ENCODE peak calls at places on chromosomes 1 and 21, in nine cellular contexts. One of them, this sample, is unnamed.

GRCh38 chr1:189851806-189852367 is 625.8 kb downstream of the BRINP3 start:
- DNase-seq in HT-29: no peak
- DNase-seq in HT1080: peak
- DNase-seq in EH: no peak
- DNase-seq in stimulated activated naive CD8-positive, alpha-beta T cell treated with anti-CD3 and anti-CD28 coated beads, Interleukin-15, amount 100 ng/mL, for 72 hours: no peak
- DNase-seq in central memory CD4-positive, alpha-beta T cell: no peak
- DNase-seq in cardiac septum: no peak
- DNase-seq in foreskin fibroblast: no peak
- DNase-seq in left kidney: peak
- DNase-seq in this sample: no peak

GRCh38 chr21:42809577-42810440 is 69.5 kb downstream of the WDR4 start:
- DNase-seq in HT-29: no peak
- DNase-seq in HT1080: no peak
- DNase-seq in EH: no peak
- DNase-seq in stimulated activated naive CD8-positive, alpha-beta T cell treated with anti-CD3 and anti-CD28 coated beads, Interleukin-15, amount 100 ng/mL, for 72 hours: no peak
- DNase-seq in central memory CD4-positive, alpha-beta T cell: no peak
- DNase-seq in cardiac septum: no peak
- DNase-seq in foreskin fibroblast: no peak
- DNase-seq in left kidney: no peak
- DNase-seq in this sample: no peak

GRCh38 chr21:34639882-34640788 is 25.2 kb upstream of the RCAN1 start:
- DNase-seq in HT-29: no peak
- DNase-seq in HT1080: peak
- DNase-seq in EH: peak
- DNase-seq in stimulated activated naive CD8-positive, alpha-beta T cell treated with anti-CD3 and anti-CD28 coated beads, Interleukin-15, amount 100 ng/mL, for 72 hours: peak
- DNase-seq in central memory CD4-positive, alpha-beta T cell: no peak
- DNase-seq in cardiac septum: no peak
- DNase-seq in foreskin fibroblast: no peak
- DNase-seq in left kidney: no peak
- DNase-seq in this sample: no peak

GRCh38 chr1:110697606-110698005 is 22.9 kb upstream of the KCNA3 start:
- DNase-seq in HT-29: no peak
- DNase-seq in HT1080: no peak
- DNase-seq in EH: no peak
- DNase-seq in stimulated activated naive CD8-positive, alpha-beta T cell treated with anti-CD3 and anti-CD28 coated beads, Interleukin-15, amount 100 ng/mL, for 72 hours: no peak
- DNase-seq in central memory CD4-positive, alpha-beta T cell: no peak
- DNase-seq in cardiac septum: no peak
- DNase-seq in foreskin fibroblast: no peak
- DNase-seq in left kidney: no peak
- DNase-seq in this sample: no peak

GRCh38 chr1:59266180-59266926 is 30.5 kb upstream of the FGGY start:
- DNase-seq in HT-29: no peak
- DNase-seq in HT1080: no peak
- DNase-seq in EH: no peak
- DNase-seq in stimulated activated naive CD8-positive, alpha-beta T cell treated with anti-CD3 and anti-CD28 coated beads, Interleukin-15, amount 100 ng/mL, for 72 hours: no peak
- DNase-seq in central memory CD4-positive, alpha-beta T cell: no peak
- DNase-seq in cardiac septum: no peak
- DNase-seq in foreskin fibroblast: no peak
- DNase-seq in left kidney: no peak
- DNase-seq in this sample: no peak

GRCh38 chr1:230268371-230269170 is 157.6 kb downstream of the PGBD5 start:
- DNase-seq in HT-29: peak
- DNase-seq in HT1080: peak
- DNase-seq in EH: peak
- DNase-seq in stimulated activated naive CD8-positive, alpha-beta T cell treated with anti-CD3 and anti-CD28 coated beads, Interleukin-15, amount 100 ng/mL, for 72 hours: no peak
- DNase-seq in central memory CD4-positive, alpha-beta T cell: no peak
- DNase-seq in cardiac septum: no peak
- DNase-seq in foreskin fibroblast: peak
- DNase-seq in left kidney: peak
- DNase-seq in this sample: no peak

GRCh38 chr1:8545078-8545477 is 227.2 kb downstream of the SLC45A1 start:
- DNase-seq in HT-29: no peak
- DNase-seq in HT1080: peak
- DNase-seq in EH: no peak
- DNase-seq in stimulated activated naive CD8-positive, alpha-beta T cell treated with anti-CD3 and anti-CD28 coated beads, Interleukin-15, amount 100 ng/mL, for 72 hours: no peak
- DNase-seq in central memory CD4-positive, alpha-beta T cell: no peak
- DNase-seq in cardiac septum: no peak
- DNase-seq in foreskin fibroblast: no peak
- DNase-seq in left kidney: no peak
- DNase-seq in this sample: no peak

GRCh38 chr1:41358152-41358937 is 2.9 kb upstream of the FOXO6 start:
- DNase-seq in HT-29: no peak
- DNase-seq in HT1080: no peak
- DNase-seq in EH: no peak
- DNase-seq in stimulated activated naive CD8-positive, alpha-beta T cell treated with anti-CD3 and anti-CD28 coated beads, Interleukin-15, amount 100 ng/mL, for 72 hours: no peak
- DNase-seq in central memory CD4-positive, alpha-beta T cell: no peak
- DNase-seq in cardiac septum: peak
- DNase-seq in foreskin fibroblast: no peak
- DNase-seq in left kidney: peak
- DNase-seq in this sample: no peak

GRCh38 chr1:84379781-84380180 is 18.5 kb upstream of the DNASE2B start:
- DNase-seq in HT-29: no peak
- DNase-seq in HT1080: no peak
- DNase-seq in EH: no peak
- DNase-seq in stimulated activated naive CD8-positive, alpha-beta T cell treated with anti-CD3 and anti-CD28 coated beads, Interleukin-15, amount 100 ng/mL, for 72 hours: no peak
- DNase-seq in central memory CD4-positive, alpha-beta T cell: no peak
- DNase-seq in cardiac septum: no peak
- DNase-seq in foreskin fibroblast: no peak
- DNase-seq in left kidney: no peak
- DNase-seq in this sample: no peak

GRCh38 chr1:22711591-22712501 is 1.2 kb downstream of the EPHB2 start:
- DNase-seq in HT-29: no peak
- DNase-seq in HT1080: peak
- DNase-seq in EH: no peak
- DNase-seq in stimulated activated naive CD8-positive, alpha-beta T cell treated with anti-CD3 and anti-CD28 coated beads, Interleukin-15, amount 100 ng/mL, for 72 hours: peak
- DNase-seq in central memory CD4-positive, alpha-beta T cell: no peak
- DNase-seq in cardiac septum: no peak
- DNase-seq in foreskin fibroblast: no peak
- DNase-seq in left kidney: peak
- DNase-seq in this sample: no peak

GRCh38 chr21:30831194-30831765 is 1.7 kb upstream of the KRTAP7-1 start:
- DNase-seq in HT-29: peak
- DNase-seq in HT1080: peak
- DNase-seq in EH: no peak
- DNase-seq in stimulated activated naive CD8-positive, alpha-beta T cell treated with anti-CD3 and anti-CD28 coated beads, Interleukin-15, amount 100 ng/mL, for 72 hours: peak
- DNase-seq in central memory CD4-positive, alpha-beta T cell: peak
- DNase-seq in cardiac septum: no peak
- DNase-seq in foreskin fibroblast: no peak
- DNase-seq in left kidney: peak
- DNase-seq in this sample: no peak

GRCh38 chr1:25763493-25763892 is 36.5 kb upstream of the SELENON start:
- DNase-seq in HT-29: no peak
- DNase-seq in HT1080: no peak
- DNase-seq in EH: no peak
- DNase-seq in stimulated activated naive CD8-positive, alpha-beta T cell treated with anti-CD3 and anti-CD28 coated beads, Interleukin-15, amount 100 ng/mL, for 72 hours: no peak
- DNase-seq in central memory CD4-positive, alpha-beta T cell: no peak
- DNase-seq in cardiac septum: no peak
- DNase-seq in foreskin fibroblast: no peak
- DNase-seq in left kidney: no peak
- DNase-seq in this sample: no peak

GRCh38 chr1:16986596-16987361 is 6.4 kb upstream of the MFAP2 start:
- DNase-seq in HT-29: no peak
- DNase-seq in HT1080: no peak
- DNase-seq in EH: no peak
- DNase-seq in stimulated activated naive CD8-positive, alpha-beta T cell treated with anti-CD3 and anti-CD28 coated beads, Interleukin-15, amount 100 ng/mL, for 72 hours: no peak
- DNase-seq in central memory CD4-positive, alpha-beta T cell: no peak
- DNase-seq in cardiac septum: no peak
- DNase-seq in foreskin fibroblast: no peak
- DNase-seq in left kidney: peak
- DNase-seq in this sample: no peak

GRCh38 chr21:35280221-35280620 is 231.1 kb upstream of the RUNX1 start:
- DNase-seq in HT-29: no peak
- DNase-seq in HT1080: no peak
- DNase-seq in EH: no peak
- DNase-seq in stimulated activated naive CD8-positive, alpha-beta T cell treated with anti-CD3 and anti-CD28 coated beads, Interleukin-15, amount 100 ng/mL, for 72 hours: no peak
- DNase-seq in central memory CD4-positive, alpha-beta T cell: no peak
- DNase-seq in cardiac septum: no peak
- DNase-seq in foreskin fibroblast: no peak
- DNase-seq in left kidney: no peak
- DNase-seq in this sample: no peak

GRCh38 chr1:97870574-97870973 is 50.3 kb downstream of the DPYD start:
- DNase-seq in HT-29: no peak
- DNase-seq in HT1080: no peak
- DNase-seq in EH: no peak
- DNase-seq in stimulated activated naive CD8-positive, alpha-beta T cell treated with anti-CD3 and anti-CD28 coated beads, Interleukin-15, amount 100 ng/mL, for 72 hours: no peak
- DNase-seq in central memory CD4-positive, alpha-beta T cell: no peak
- DNase-seq in cardiac septum: no peak
- DNase-seq in foreskin fibroblast: no peak
- DNase-seq in left kidney: no peak
- DNase-seq in this sample: no peak

GRCh38 chr1:201944639-201945038 is 1.7 kb downstream of the LMOD1 start:
- DNase-seq in HT-29: no peak
- DNase-seq in HT1080: no peak
- DNase-seq in EH: no peak
- DNase-seq in stimulated activated naive CD8-positive, alpha-beta T cell treated with anti-CD3 and anti-CD28 coated beads, Interleukin-15, amount 100 ng/mL, for 72 hours: no peak
- DNase-seq in central memory CD4-positive, alpha-beta T cell: no peak
- DNase-seq in cardiac septum: no peak
- DNase-seq in foreskin fibroblast: no peak
- DNase-seq in left kidney: no peak
- DNase-seq in this sample: no peak

GRCh38 chr1:113630340-113631327 is 128.7 kb downstream of the PHTF1 start:
- DNase-seq in HT-29: no peak
- DNase-seq in HT1080: no peak
- DNase-seq in EH: no peak
- DNase-seq in stimulated activated naive CD8-positive, alpha-beta T cell treated with anti-CD3 and anti-CD28 coated beads, Interleukin-15, amount 100 ng/mL, for 72 hours: no peak
- DNase-seq in central memory CD4-positive, alpha-beta T cell: no peak
- DNase-seq in cardiac septum: no peak
- DNase-seq in foreskin fibroblast: no peak
- DNase-seq in left kidney: no peak
- DNase-seq in this sample: no peak

GRCh38 chr21:37607081-37607480 is 240.5 kb downstream of the DYRK1A start:
- DNase-seq in HT-29: no peak
- DNase-seq in HT1080: no peak
- DNase-seq in EH: no peak
- DNase-seq in stimulated activated naive CD8-positive, alpha-beta T cell treated with anti-CD3 and anti-CD28 coated beads, Interleukin-15, amount 100 ng/mL, for 72 hours: no peak
- DNase-seq in central memory CD4-positive, alpha-beta T cell: no peak
- DNase-seq in cardiac septum: no peak
- DNase-seq in foreskin fibroblast: no peak
- DNase-seq in left kidney: no peak
- DNase-seq in this sample: no peak

GRCh38 chr1:201655243-201655642 is 116.3 kb downstream of the NAV1 start:
- DNase-seq in HT-29: no peak
- DNase-seq in HT1080: no peak
- DNase-seq in EH: peak
- DNase-seq in stimulated activated naive CD8-positive, alpha-beta T cell treated with anti-CD3 and anti-CD28 coated beads, Interleukin-15, amount 100 ng/mL, for 72 hours: no peak
- DNase-seq in central memory CD4-positive, alpha-beta T cell: no peak
- DNase-seq in cardiac septum: no peak
- DNase-seq in foreskin fibroblast: peak
- DNase-seq in left kidney: peak
- DNase-seq in this sample: no peak

GRCh38 chr1:109989656-109990653 is 5.4 kb downstream of the AHCYL1 start:
- DNase-seq in HT-29: no peak
- DNase-seq in HT1080: no peak
- DNase-seq in EH: no peak
- DNase-seq in stimulated activated naive CD8-positive, alpha-beta T cell treated with anti-CD3 and anti-CD28 coated beads, Interleukin-15, amount 100 ng/mL, for 72 hours: no peak
- DNase-seq in central memory CD4-positive, alpha-beta T cell: no peak
- DNase-seq in cardiac septum: no peak
- DNase-seq in foreskin fibroblast: no peak
- DNase-seq in left kidney: no peak
- DNase-seq in this sample: no peak

GRCh38 chr1:111769517-111770146 is 13.9 kb downstream of the DDX20 start:
- DNase-seq in HT-29: peak
- DNase-seq in HT1080: no peak
- DNase-seq in EH: peak
- DNase-seq in stimulated activated naive CD8-positive, alpha-beta T cell treated with anti-CD3 and anti-CD28 coated beads, Interleukin-15, amount 100 ng/mL, for 72 hours: peak
- DNase-seq in central memory CD4-positive, alpha-beta T cell: peak
- DNase-seq in cardiac septum: no peak
- DNase-seq in foreskin fibroblast: peak
- DNase-seq in left kidney: peak
- DNase-seq in this sample: no peak

GRCh38 chr1:40982721-40983120 is 3.2 kb downstream of the CTPS1 start:
- DNase-seq in HT-29: no peak
- DNase-seq in HT1080: no peak
- DNase-seq in EH: peak
- DNase-seq in stimulated activated naive CD8-positive, alpha-beta T cell treated with anti-CD3 and anti-CD28 coated beads, Interleukin-15, amount 100 ng/mL, for 72 hours: no peak
- DNase-seq in central memory CD4-positive, alpha-beta T cell: no peak
- DNase-seq in cardiac septum: no peak
- DNase-seq in foreskin fibroblast: no peak
- DNase-seq in left kidney: no peak
- DNase-seq in this sample: no peak

GRCh38 chr1:215835951-215836350 is 268.8 kb downstream of the KCTD3 start:
- DNase-seq in HT-29: no peak
- DNase-seq in HT1080: peak
- DNase-seq in EH: peak
- DNase-seq in stimulated activated naive CD8-positive, alpha-beta T cell treated with anti-CD3 and anti-CD28 coated beads, Interleukin-15, amount 100 ng/mL, for 72 hours: no peak
- DNase-seq in central memory CD4-positive, alpha-beta T cell: no peak
- DNase-seq in cardiac septum: no peak
- DNase-seq in foreskin fibroblast: peak
- DNase-seq in left kidney: no peak
- DNase-seq in this sample: no peak

GRCh38 chr1:8211620-8212442 is 106.1 kb upstream of the SLC45A1 start:
- DNase-seq in HT-29: peak
- DNase-seq in HT1080: peak
- DNase-seq in EH: peak
- DNase-seq in stimulated activated naive CD8-positive, alpha-beta T cell treated with anti-CD3 and anti-CD28 coated beads, Interleukin-15, amount 100 ng/mL, for 72 hours: no peak
- DNase-seq in central memory CD4-positive, alpha-beta T cell: no peak
- DNase-seq in cardiac septum: peak
- DNase-seq in foreskin fibroblast: peak
- DNase-seq in left kidney: peak
- DNase-seq in this sample: no peak

GRCh38 chr1:185045793-185046441 is 559 bp downstream of the RNF2 start:
- DNase-seq in HT-29: peak
- DNase-seq in HT1080: peak
- DNase-seq in EH: peak
- DNase-seq in stimulated activated naive CD8-positive, alpha-beta T cell treated with anti-CD3 and anti-CD28 coated beads, Interleukin-15, amount 100 ng/mL, for 72 hours: peak
- DNase-seq in central memory CD4-positive, alpha-beta T cell: peak
- DNase-seq in cardiac septum: no peak
- DNase-seq in foreskin fibroblast: peak
- DNase-seq in left kidney: peak
- DNase-seq in this sample: no peak

This sample was measured in activated naive CD4-positive, alpha-beta T cell.